ENCODE peak calls at places on chromosomes 12 and 14, in seven cellular contexts. R, A, I, Y, G, W and S are unnamed samples.

GRCh38 chr12:10214131-10214876 is 1.6 kb downstream of the GABARAPL1 start:
- DNase-seq in Y (peak), A (peak), R (peak), G (peak), I (no peak), W (no peak), S (no peak)

GRCh38 chr14:59632381-59632780 is 55.8 kb upstream of the CCDC175 start:
- DNase-seq in R (peak), A (peak), Y (peak), G (peak), W (peak), I (peak), S (peak)

GRCh38 chr14:94388027-94388895 is at the start of gene SERPINA1:
- DNase-seq in W (no peak), A (no peak), I (no peak), G (peak), Y (peak), R (peak), S (no peak)

GRCh38 chr14:105866841-105867321 is 340.5 kb downstream of the TMEM121 start:
- DNase-seq in R (no peak), A (no peak), W (no peak), I (no peak), Y (no peak), G (no peak), S (no peak)

GRCh38 chr14:61524211-61524806 is 171.0 kb upstream of the HIF1A start:
- DNase-seq in A (peak), W (no peak), Y (peak), G (peak), I (peak), R (peak), S (no peak)

GRCh38 chr12:89117448-89118034 is 234.8 kb downstream of the DUSP6 start:
- DNase-seq in W (no peak), R (peak), G (peak), A (no peak), Y (no peak), I (peak), S (no peak)

GRCh38 chr14:22861651-22862050 is 9.9 kb upstream of the LRP10 start:
- DNase-seq in Y (no peak), I (no peak), W (no peak), R (no peak), G (no peak), A (no peak), S (no peak)

GRCh38 chr14:42523656-42524055 is 917.0 kb downstream of the LRFN5 start:
- DNase-seq in I (no peak), Y (peak), G (no peak), W (no peak), R (no peak), A (peak), S (no peak)

GRCh38 chr12:93803408-93803807 is 126.2 kb downstream of the CRADD start:
- DNase-seq in Y (peak), W (no peak), G (peak), A (peak), R (no peak), I (no peak), S (no peak)

GRCh38 chr12:77294016-77294415 is 228.6 kb upstream of the E2F7 start:
- DNase-seq in Y (peak), I (no peak), G (peak), R (peak), W (no peak), A (peak), S (no peak)

GRCh38 chr14:74255281-74255680 is 16.0 kb downstream of the VSX2 start:
- DNase-seq in G (no peak), A (no peak), I (no peak), W (no peak), R (no peak), Y (no peak), S (no peak)

GRCh38 chr12:87967871-87968270 is 61.3 kb downstream of the C12orf50 start:
- DNase-seq in W (no peak), R (no peak), A (peak), Y (no peak), G (no peak), I (no peak), S (no peak)

GRCh38 chr12:104823985-104824441 is 134.1 kb downstream of the SLC41A2 start:
- DNase-seq in I (peak), W (no peak), Y (no peak), R (peak), G (no peak), A (no peak), S (no peak)

GRCh38 chr12:80778005-80778541 is 61.4 kb downstream of the MYF5 start:
- DNase-seq in G (peak), A (peak), Y (peak), I (peak), W (peak), R (peak), S (peak)

GRCh38 chr14:68143341-68143807 is 323.8 kb downstream of the RAD51B start:
- DNase-seq in W (no peak), I (no peak), Y (peak), G (peak), R (peak), A (peak), S (no peak)

GRCh38 chr14:52551696-52552062 is 626 bp downstream of the TXNDC16 start:
- DNase-seq in Y (peak), I (no peak), W (peak), R (peak), A (peak), G (peak), S (peak)

GRCh38 chr14:96162265-96162664 is 42.4 kb upstream of the BDKRB2 start:
- DNase-seq in Y (peak), A (no peak), R (no peak), W (no peak), I (no peak), G (peak), S (no peak)

GRCh38 chr12:11321980-11322379 is 11.7 kb upstream of the PRB4 start:
- DNase-seq in A (no peak), R (peak), I (no peak), G (no peak), Y (peak), W (no peak), S (no peak)

GRCh38 chr12:93622485-93622884 is 50.0 kb downstream of the SOCS2 start:
- DNase-seq in Y (peak), I (no peak), W (no peak), A (peak), G (peak), R (peak), S (no peak)

GRCh38 chr12:13211191-13211858 is 14.8 kb downstream of the EMP1 start:
- DNase-seq in A (no peak), G (peak), R (peak), W (no peak), I (no peak), Y (peak), S (no peak)

GRCh38 chr12:131126662-131127173 is 173.0 kb downstream of the ADGRD1 start:
- DNase-seq in Y (no peak), R (no peak), W (no peak), G (no peak), A (no peak), I (no peak), S (no peak)

GRCh38 chr12:93634416-93634815 is 42.8 kb upstream of the CRADD start:
- DNase-seq in R (peak), Y (peak), G (peak), W (no peak), A (no peak), I (no peak), S (no peak)

GRCh38 chr14:33432407-33433023 is 493.8 kb downstream of the NPAS3 start:
- DNase-seq in G (peak), A (peak), R (peak), W (no peak), Y (peak), I (no peak), S (peak)

GRCh38 chr12:57094194-57095160 is 5.6 kb downstream of the NAB2 start:
- DNase-seq in R (no peak), I (no peak), A (no peak), Y (no peak), G (no peak), W (peak), S (no peak)
- H3K9ac ChIP-seq in R (no peak), I (peak), A (peak), Y (peak), G (peak), W (no peak), S (peak)

DNA sequence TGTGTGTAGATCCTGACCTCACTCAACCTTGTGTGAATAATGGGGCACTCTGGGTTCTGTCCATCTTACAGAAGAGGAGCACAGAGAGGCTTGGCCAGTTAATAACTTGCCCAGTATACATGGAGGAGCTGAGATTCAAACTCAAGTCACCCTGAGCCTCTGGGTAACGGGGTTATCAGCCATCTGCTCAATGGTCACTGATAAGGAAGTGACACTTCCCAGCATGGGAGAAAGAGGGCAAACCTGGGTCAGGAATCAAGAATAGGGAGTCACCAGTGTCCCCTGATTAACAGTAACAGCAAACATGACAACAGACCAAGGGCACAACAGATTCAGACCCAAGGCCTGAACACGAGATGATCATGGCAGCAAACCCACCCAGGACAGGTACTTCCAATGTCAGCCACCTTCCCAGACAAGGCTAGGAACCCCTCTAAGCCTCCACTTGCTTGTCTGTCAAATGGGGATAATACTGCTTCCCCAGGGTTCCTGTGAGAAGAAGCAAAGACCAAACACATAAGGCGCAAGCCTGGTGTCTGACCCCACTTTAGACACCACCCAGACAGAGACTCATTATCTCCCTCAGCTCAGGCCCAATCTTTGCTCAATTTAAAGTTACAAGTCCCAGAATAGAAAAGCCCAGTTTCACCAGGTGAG is 3.6 kb downstream of the CCDC85C start:
- DNase-seq in R (no peak), W (no peak), A (no peak), I (no peak), Y (no peak), G (no peak), S (no peak)
- H3K9ac ChIP-seq in R (no peak), W (no peak), A (no peak), I (no peak), Y (no peak), G (no peak), S (no peak)

GRCh38 chr12:58310368-58310767 is 369.0 kb downstream of the ATP23 start:
- DNase-seq in G (peak), I (no peak), Y (peak), R (peak), W (no peak), A (peak), S (no peak)
- H3K9ac ChIP-seq in G (no peak), I (no peak), Y (peak), R (peak), W (no peak), A (no peak), S (no peak)

GRCh38 chr14:101732128-101732527 is 29.4 kb upstream of the PPP2R5C start:
- DNase-seq in A (no peak), W (no peak), R (peak), G (no peak), I (peak), Y (peak), S (no peak)
- H3K9ac ChIP-seq in A (no peak), W (no peak), R (peak), G (no peak), I (peak), Y (no peak), S (no peak)

DNA sequence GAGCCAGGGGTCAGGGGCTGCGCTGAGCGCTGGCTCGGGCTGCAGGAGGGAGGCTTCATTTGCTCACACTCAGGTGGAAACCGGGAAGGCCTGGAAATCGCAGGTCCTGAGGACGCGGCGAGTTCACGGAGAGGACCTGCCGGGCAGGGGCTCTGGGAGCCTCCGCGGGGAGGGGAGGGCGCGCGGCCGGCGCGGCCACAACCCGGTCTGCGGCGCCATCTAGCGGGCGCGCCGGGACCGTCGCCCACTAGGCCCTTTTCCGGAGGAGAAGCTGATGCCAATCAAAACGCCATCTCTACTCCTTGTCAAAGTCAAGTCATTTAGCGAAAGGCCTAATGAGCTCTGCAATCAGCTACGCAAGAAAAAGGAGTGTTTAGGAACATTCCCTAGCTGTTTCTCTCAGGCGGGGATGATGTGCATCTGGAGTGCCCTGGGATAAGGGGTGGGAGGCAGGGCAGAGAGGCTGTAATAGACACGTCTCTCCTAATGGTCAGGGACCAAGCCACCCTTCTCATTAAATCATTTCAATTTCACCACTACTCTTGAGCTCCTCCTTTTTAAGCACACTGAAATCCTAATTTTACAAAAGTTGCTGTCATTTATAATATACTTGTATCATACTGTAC is 885.8 kb upstream of the TMEM132C start:
- DNase-seq in I (peak), Y (peak), A (no peak), R (peak), G (no peak), W (peak), S (no peak)
- H3K9ac ChIP-seq in I (no peak), Y (no peak), A (no peak), R (peak), G (no peak), W (no peak), S (no peak)

DNA sequence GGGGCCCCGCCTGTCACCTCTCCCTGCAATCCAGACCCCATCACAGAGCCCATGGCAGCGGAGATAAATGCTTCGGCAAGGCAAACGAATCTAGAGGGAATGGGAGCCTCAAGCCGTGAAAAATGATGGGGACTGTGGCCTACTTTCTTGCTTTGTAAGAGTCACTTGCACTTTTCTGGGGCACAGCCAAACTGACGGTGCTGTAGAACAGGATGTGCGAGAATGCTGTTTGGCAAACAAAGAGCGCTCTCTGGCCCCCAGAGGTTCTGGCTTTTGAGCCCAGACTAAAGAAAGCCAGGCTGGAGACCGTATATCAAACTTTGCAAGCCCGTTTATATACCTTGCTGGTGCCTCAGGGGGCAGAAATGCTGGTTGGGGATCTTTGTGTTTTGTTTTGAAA is 108.7 kb downstream of the CACNA1C start:
- DNase-seq in G (no peak), I (no peak), A (peak), R (peak), W (no peak), Y (peak), S (no peak)
- H3K9ac ChIP-seq in G (no peak), I (no peak), A (no peak), R (no peak), W (no peak), Y (no peak), S (no peak)

DNA sequence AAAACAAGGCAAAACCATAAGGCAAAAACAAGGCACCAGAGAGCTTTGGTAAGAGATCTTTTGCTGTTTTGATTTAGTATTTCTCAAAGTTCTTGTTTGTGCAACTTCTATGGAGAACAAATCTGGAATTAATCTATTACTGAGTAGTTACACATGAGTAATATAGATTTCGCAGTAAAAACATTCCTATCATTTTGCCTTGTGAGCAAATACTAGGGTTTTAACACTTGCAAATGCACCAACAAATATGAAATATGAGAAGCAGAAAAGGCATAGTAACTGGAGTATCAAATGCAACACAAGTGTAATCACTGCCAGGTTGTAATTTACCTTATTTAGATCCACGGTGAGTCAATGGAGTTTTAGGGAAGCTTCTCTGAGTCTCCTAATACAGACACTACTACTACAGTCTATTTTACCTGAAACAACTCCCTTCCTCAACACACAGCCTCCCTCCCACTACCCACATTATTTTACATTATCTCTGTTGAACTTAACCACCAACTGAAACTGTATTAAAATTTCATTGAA is 324.1 kb downstream of the FLRT2 start:
- DNase-seq in G (no peak), R (peak), W (no peak), A (peak), I (no peak), Y (peak), S (no peak)
- H3K9ac ChIP-seq in G (no peak), R (no peak), W (no peak), A (no peak), I (no peak), Y (no peak), S (no peak)

DNA sequence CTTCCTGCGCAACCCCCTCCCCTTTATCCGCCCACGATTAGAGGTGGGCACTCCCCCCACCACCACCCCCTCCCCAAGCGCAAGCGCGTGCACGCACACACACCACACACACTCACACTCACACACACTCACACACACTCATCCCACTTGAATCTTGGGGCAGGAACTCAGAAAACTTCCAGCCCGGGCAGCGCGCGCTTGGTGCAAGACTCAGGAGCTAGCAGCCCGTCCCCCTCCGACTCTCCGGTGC is at the start of gene HMGA2:
- DNase-seq in W (no peak), R (peak), Y (peak), G (peak), I (peak), A (peak), S (no peak)
- H3K9ac ChIP-seq in W (peak), R (peak), Y (peak), G (peak), I (peak), A (peak), S (no peak)

GRCh38 chr14:89848165-89848564 is 106.4 kb downstream of the EFCAB11 start:
- DNase-seq in I (no peak), W (no peak), Y (peak), R (no peak), A (peak), G (peak), S (no peak)
- H3K9ac ChIP-seq in I (no peak), W (no peak), Y (no peak), R (no peak), A (no peak), G (no peak), S (no peak)